ENCODE peak calls at places on chromosome 5, in five cellular contexts. One of them, this sample, is unnamed.
A peak's percentile ranks its signal among the peaks of the same experiment; 100 is the strongest.

GRCh38 chr5:177595991-177596774 is 3.7 kb upstream of the B4GALT7 start:
- DNase-seq in AG04449: no peak
- DNase-seq in stimulated activated CD4-positive, alpha-beta T cell treated with anti-CD3 and anti-CD28 coated beads, Interleukin-1b, Interleukin-23, amount 100 ng/mL, for 4 hours: no peak
- DNase-seq in mesendoderm: no peak
- DNase-seq in H9: no peak
- DNase-seq in this sample: no peak

GRCh38 chr5:52947208-52947607 is 41.9 kb upstream of the ITGA2 start:
- DNase-seq in stimulated activated CD4-positive, alpha-beta T cell treated with anti-CD3 and anti-CD28 coated beads, Interleukin-1b, Interleukin-23, amount 100 ng/mL, for 4 hours: no peak
- DNase-seq in AG04449: no peak
- DNase-seq in mesendoderm: no peak
- DNase-seq in H9: no peak
- DNase-seq in this sample: no peak

GRCh38 chr5:178336889-178337785 is 104.5 kb upstream of the PHYKPL start:
- DNase-seq in AG04449: no peak
- DNase-seq in stimulated activated CD4-positive, alpha-beta T cell treated with anti-CD3 and anti-CD28 coated beads, Interleukin-1b, Interleukin-23, amount 100 ng/mL, for 4 hours: no peak
- DNase-seq in mesendoderm: no peak
- DNase-seq in H9: no peak
- DNase-seq in this sample: no peak

GRCh38 chr5:103764403-103764802 is 201.8 kb upstream of the NUDT12 start:
- DNase-seq in H9: no peak
- DNase-seq in AG04449: no peak
- DNase-seq in mesendoderm: no peak
- DNase-seq in stimulated activated CD4-positive, alpha-beta T cell treated with anti-CD3 and anti-CD28 coated beads, Interleukin-1b, Interleukin-23, amount 100 ng/mL, for 4 hours: no peak
- DNase-seq in this sample: no peak

GRCh38 chr5:138663561-138663960 is 88.4 kb upstream of the HSPA9 start:
- DNase-seq in mesendoderm: no peak
- DNase-seq in AG04449: no peak
- DNase-seq in H9: no peak
- DNase-seq in stimulated activated CD4-positive, alpha-beta T cell treated with anti-CD3 and anti-CD28 coated beads, Interleukin-1b, Interleukin-23, amount 100 ng/mL, for 4 hours: no peak
- DNase-seq in this sample: no peak

GRCh38 chr5:75623846-75624245 is 12.6 kb downstream of the ANKDD1B start:
- DNase-seq in AG04449: no peak
- DNase-seq in mesendoderm: no peak
- DNase-seq in H9: no peak
- DNase-seq in stimulated activated CD4-positive, alpha-beta T cell treated with anti-CD3 and anti-CD28 coated beads, Interleukin-1b, Interleukin-23, amount 100 ng/mL, for 4 hours: no peak
- DNase-seq in this sample: no peak

GRCh38 chr5:177290816-177291596 is 12.5 kb downstream of the RAB24 start:
- DNase-seq in AG04449: no peak
- DNase-seq in stimulated activated CD4-positive, alpha-beta T cell treated with anti-CD3 and anti-CD28 coated beads, Interleukin-1b, Interleukin-23, amount 100 ng/mL, for 4 hours: no peak
- DNase-seq in H9: no peak
- DNase-seq in mesendoderm: no peak
- DNase-seq in this sample: no peak

GRCh38 chr5:170011751-170012150 is 31.5 kb upstream of the INSYN2B start:
- DNase-seq in H9: no peak
- DNase-seq in mesendoderm: no peak
- DNase-seq in AG04449: no peak
- DNase-seq in stimulated activated CD4-positive, alpha-beta T cell treated with anti-CD3 and anti-CD28 coated beads, Interleukin-1b, Interleukin-23, amount 100 ng/mL, for 4 hours: no peak
- DNase-seq in this sample: no peak

GRCh38 chr5:173736923-173737412 is 120.5 kb upstream of the BOD1 start:
- DNase-seq in H9: no peak
- DNase-seq in mesendoderm: no peak
- DNase-seq in stimulated activated CD4-positive, alpha-beta T cell treated with anti-CD3 and anti-CD28 coated beads, Interleukin-1b, Interleukin-23, amount 100 ng/mL, for 4 hours: no peak
- DNase-seq in AG04449: no peak
- DNase-seq in this sample: no peak

GRCh38 chr5:446864-447263 is 3.9 kb downstream of the EXOC3 start:
- DNase-seq in stimulated activated CD4-positive, alpha-beta T cell treated with anti-CD3 and anti-CD28 coated beads, Interleukin-1b, Interleukin-23, amount 100 ng/mL, for 4 hours: no peak
- DNase-seq in mesendoderm: peak; percentile 37
- DNase-seq in H9: peak; percentile 19
- DNase-seq in AG04449: no peak
- DNase-seq in this sample: no peak

GRCh38 chr5:29197636-29198035 is 1995.8 kb upstream of the CDH6 start:
- DNase-seq in H9: no peak
- DNase-seq in AG04449: no peak
- DNase-seq in mesendoderm: peak; percentile 33
- DNase-seq in stimulated activated CD4-positive, alpha-beta T cell treated with anti-CD3 and anti-CD28 coated beads, Interleukin-1b, Interleukin-23, amount 100 ng/mL, for 4 hours: no peak
- DNase-seq in this sample: no peak

GRCh38 chr5:56328753-56329560 is 95.8 kb upstream of the ANKRD55 start:
- DNase-seq in stimulated activated CD4-positive, alpha-beta T cell treated with anti-CD3 and anti-CD28 coated beads, Interleukin-1b, Interleukin-23, amount 100 ng/mL, for 4 hours: peak; percentile 43
- DNase-seq in H9: no peak
- DNase-seq in mesendoderm: peak; percentile 88
- DNase-seq in AG04449: no peak
- DNase-seq in this sample: no peak

GRCh38 chr5:139402561-139403158 is 1.2 kb downstream of the SPATA24 start:
- DNase-seq in mesendoderm: peak; percentile 80
- DNase-seq in AG04449: no peak
- DNase-seq in stimulated activated CD4-positive, alpha-beta T cell treated with anti-CD3 and anti-CD28 coated beads, Interleukin-1b, Interleukin-23, amount 100 ng/mL, for 4 hours: no peak
- DNase-seq in H9: peak; percentile 68
- DNase-seq in this sample: no peak

GRCh38 chr5:131230406-131230805 is 33.4 kb upstream of the CDC42SE2 start:
- DNase-seq in mesendoderm: peak; percentile 83
- DNase-seq in stimulated activated CD4-positive, alpha-beta T cell treated with anti-CD3 and anti-CD28 coated beads, Interleukin-1b, Interleukin-23, amount 100 ng/mL, for 4 hours: no peak
- DNase-seq in H9: peak; percentile 33
- DNase-seq in AG04449: no peak
- DNase-seq in this sample: no peak

GRCh38 chr5:165497707-165498106 is 1992.3 kb downstream of the MAT2B start:
- DNase-seq in AG04449: no peak
- DNase-seq in H9: peak; percentile 34
- DNase-seq in stimulated activated CD4-positive, alpha-beta T cell treated with anti-CD3 and anti-CD28 coated beads, Interleukin-1b, Interleukin-23, amount 100 ng/mL, for 4 hours: no peak
- DNase-seq in mesendoderm: peak; percentile 75
- DNase-seq in this sample: no peak